ENCODE peak calls at places on chromosomes 3 and 15, in five cellular contexts. One of them, this sample, is unnamed.

GRCh38 chr15:42919308-42919707 is 1.3 kb downstream of the TTBK2 start:
- DNase-seq in neural crest cell: no peak
- DNase-seq in spleen: no peak
- DNase-seq in tibial nerve: no peak
- DNase-seq in progenitor cell of endocrine pancreas: no peak
- DNase-seq in this sample: no peak

GRCh38 chr15:47485419-47485818 is 231.9 kb upstream of the SEMA6D start:
- DNase-seq in tibial nerve: no peak
- DNase-seq in neural crest cell: no peak
- DNase-seq in progenitor cell of endocrine pancreas: no peak
- DNase-seq in spleen: no peak
- DNase-seq in this sample: no peak

GRCh38 chr3:175129126-175129525 is 270.0 kb downstream of the NAALADL2 start:
- DNase-seq in progenitor cell of endocrine pancreas: no peak
- DNase-seq in spleen: no peak
- DNase-seq in neural crest cell: no peak
- DNase-seq in tibial nerve: no peak
- DNase-seq in this sample: no peak

GRCh38 chr3:111923095-111923771 is 55.6 kb upstream of the ABHD10 start:
- DNase-seq in progenitor cell of endocrine pancreas: no peak
- DNase-seq in spleen: no peak
- DNase-seq in tibial nerve: no peak
- DNase-seq in neural crest cell: no peak
- DNase-seq in this sample: no peak

GRCh38 chr3:11749486-11749885 is 97.2 kb downstream of the TAMM41 start:
- DNase-seq in neural crest cell: no peak
- DNase-seq in progenitor cell of endocrine pancreas: no peak
- DNase-seq in spleen: no peak
- DNase-seq in tibial nerve: no peak
- DNase-seq in this sample: no peak

GRCh38 chr3:127670229-127670559 is 2.6 kb upstream of the ABTB1 start:
- DNase-seq in progenitor cell of endocrine pancreas: no peak
- DNase-seq in spleen: no peak
- DNase-seq in neural crest cell: no peak
- DNase-seq in tibial nerve: no peak
- DNase-seq in this sample: no peak

GRCh38 chr3:168248383-168249047 is 152.8 kb upstream of the GOLIM4 start:
- DNase-seq in tibial nerve: no peak
- DNase-seq in spleen: peak
- DNase-seq in progenitor cell of endocrine pancreas: peak
- DNase-seq in neural crest cell: peak
- DNase-seq in this sample: peak

GRCh38 chr15:89654311-89654761 is 931 bp downstream of the KIF7 start:
- DNase-seq in progenitor cell of endocrine pancreas: no peak
- DNase-seq in tibial nerve: no peak
- DNase-seq in spleen: no peak
- DNase-seq in neural crest cell: no peak
- DNase-seq in this sample: no peak

GRCh38 chr3:132984181-132984580 is 54.0 kb upstream of the TMEM108 start:
- DNase-seq in neural crest cell: no peak
- DNase-seq in tibial nerve: peak
- DNase-seq in spleen: no peak
- DNase-seq in progenitor cell of endocrine pancreas: no peak
- DNase-seq in this sample: no peak

GRCh38 chr15:70833897-70834765 is 19.8 kb downstream of the LARP6 start:
- DNase-seq in neural crest cell: no peak
- DNase-seq in tibial nerve: no peak
- DNase-seq in spleen: no peak
- DNase-seq in progenitor cell of endocrine pancreas: no peak
- DNase-seq in this sample: no peak

GRCh38 chr15:80570553-80570952 is 124.6 kb upstream of the ABHD17C start:
- DNase-seq in neural crest cell: no peak
- DNase-seq in tibial nerve: no peak
- DNase-seq in progenitor cell of endocrine pancreas: no peak
- DNase-seq in spleen: no peak
- DNase-seq in this sample: peak

GRCh38 chr3:127791221-127791913 is 30.9 kb downstream of the MGLL start:
- DNase-seq in progenitor cell of endocrine pancreas: no peak
- DNase-seq in spleen: peak
- DNase-seq in neural crest cell: no peak
- DNase-seq in tibial nerve: no peak
- DNase-seq in this sample: no peak

GRCh38 chr3:138675393-138675792 is 66.8 kb downstream of the FAIM start:
- DNase-seq in spleen: no peak
- DNase-seq in tibial nerve: no peak
- DNase-seq in progenitor cell of endocrine pancreas: no peak
- DNase-seq in neural crest cell: no peak
- DNase-seq in this sample: no peak

GRCh38 chr3:51353131-51353530 is 32.0 kb upstream of the MANF start:
- DNase-seq in progenitor cell of endocrine pancreas: no peak
- DNase-seq in tibial nerve: no peak
- DNase-seq in neural crest cell: no peak
- DNase-seq in spleen: no peak
- DNase-seq in this sample: no peak

GRCh38 chr15:63476229-63476632 is 28.2 kb upstream of the USP3 start:
- DNase-seq in progenitor cell of endocrine pancreas: no peak
- DNase-seq in neural crest cell: no peak
- DNase-seq in tibial nerve: no peak
- DNase-seq in spleen: no peak
- DNase-seq in this sample: no peak

GRCh38 chr15:91027677-91028076 is 5.3 kb upstream of the VPS33B start:
- DNase-seq in neural crest cell: no peak
- DNase-seq in tibial nerve: no peak
- DNase-seq in spleen: no peak
- DNase-seq in progenitor cell of endocrine pancreas: no peak
- DNase-seq in this sample: no peak

GRCh38 chr3:170467007-170467406 is 48.3 kb downstream of the CLDN11 start:
- DNase-seq in tibial nerve: peak
- DNase-seq in neural crest cell: no peak
- DNase-seq in progenitor cell of endocrine pancreas: no peak
- DNase-seq in spleen: no peak
- DNase-seq in this sample: no peak

GRCh38 chr3:37941608-37942540 is 48.7 kb upstream of the VILL start:
- DNase-seq in progenitor cell of endocrine pancreas: no peak
- DNase-seq in neural crest cell: no peak
- DNase-seq in tibial nerve: no peak
- DNase-seq in spleen: no peak
- DNase-seq in this sample: no peak

GRCh38 chr15:100193277-100193860 is 148.4 kb downstream of the ADAMTS17 start:
- DNase-seq in tibial nerve: no peak
- DNase-seq in progenitor cell of endocrine pancreas: no peak
- DNase-seq in spleen: peak
- DNase-seq in neural crest cell: no peak
- DNase-seq in this sample: no peak

GRCh38 chr15:92538115-92538514 is 117.5 kb downstream of the FAM174B start:
- DNase-seq in neural crest cell: no peak
- DNase-seq in progenitor cell of endocrine pancreas: no peak
- DNase-seq in spleen: no peak
- DNase-seq in tibial nerve: no peak
- DNase-seq in this sample: no peak

GRCh38 chr15:66725468-66725785 is 23.4 kb downstream of the SMAD6 start:
- DNase-seq in neural crest cell: no peak
- DNase-seq in spleen: no peak
- DNase-seq in tibial nerve: no peak
- DNase-seq in progenitor cell of endocrine pancreas: no peak
- DNase-seq in this sample: no peak

GRCh38 chr3:48565591-48566400 is 2.2 kb upstream of the UCN2 start:
- DNase-seq in tibial nerve: no peak
- DNase-seq in neural crest cell: no peak
- DNase-seq in progenitor cell of endocrine pancreas: no peak
- DNase-seq in spleen: no peak
- DNase-seq in this sample: peak

GRCh38 chr3:65473746-65474145 is 565.0 kb downstream of the MAGI1 start:
- DNase-seq in tibial nerve: no peak
- DNase-seq in progenitor cell of endocrine pancreas: no peak
- DNase-seq in spleen: no peak
- DNase-seq in neural crest cell: no peak
- DNase-seq in this sample: no peak

GRCh38 chr15:49187537-49188245 is 17.6 kb downstream of the GALK2 start:
- DNase-seq in tibial nerve: no peak
- DNase-seq in progenitor cell of endocrine pancreas: no peak
- DNase-seq in spleen: no peak
- DNase-seq in neural crest cell: no peak
- DNase-seq in this sample: no peak

GRCh38 chr3:43649365-43649968 is 27.7 kb upstream of the ANO10 start:
- DNase-seq in progenitor cell of endocrine pancreas: no peak
- DNase-seq in tibial nerve: no peak
- DNase-seq in spleen: no peak
- DNase-seq in neural crest cell: no peak
- DNase-seq in this sample: no peak

GRCh38 chr15:35871282-35871681 is 325.3 kb upstream of the DPH6 start:
- DNase-seq in tibial nerve: no peak
- DNase-seq in spleen: no peak
- DNase-seq in neural crest cell: no peak
- DNase-seq in progenitor cell of endocrine pancreas: no peak
- DNase-seq in this sample: no peak

GRCh38 chr3:84547971-84548970 is 410.5 kb upstream of the CADM2 start:
- DNase-seq in spleen: no peak
- DNase-seq in tibial nerve: no peak
- DNase-seq in neural crest cell: peak
- DNase-seq in progenitor cell of endocrine pancreas: peak
- DNase-seq in this sample: no peak

GRCh38 chr3:120622870-120623718 is 27.0 kb downstream of the NDUFB4 start:
- DNase-seq in spleen: no peak
- DNase-seq in progenitor cell of endocrine pancreas: no peak
- DNase-seq in neural crest cell: peak
- DNase-seq in tibial nerve: no peak
- DNase-seq in this sample: no peak

GRCh38 chr15:31255732-31256384 is 70.8 kb upstream of the KLF13 start:
- DNase-seq in spleen: peak
- DNase-seq in neural crest cell: no peak
- DNase-seq in progenitor cell of endocrine pancreas: no peak
- DNase-seq in tibial nerve: no peak
- DNase-seq in this sample: no peak

GRCh38 chr3:170330366-170330765 is 27.1 kb upstream of the SKIL start:
- DNase-seq in spleen: no peak
- DNase-seq in tibial nerve: no peak
- DNase-seq in neural crest cell: no peak
- DNase-seq in progenitor cell of endocrine pancreas: no peak
- DNase-seq in this sample: no peak

GRCh38 chr3:175983369-175983768 is 1124.2 kb downstream of the NAALADL2 start:
- DNase-seq in progenitor cell of endocrine pancreas: no peak
- DNase-seq in tibial nerve: no peak
- DNase-seq in spleen: no peak
- DNase-seq in neural crest cell: no peak
- DNase-seq in this sample: no peak

GRCh38 chr3:32335365-32336122 is 56.1 kb upstream of the CMTM7 start:
- DNase-seq in spleen: no peak
- DNase-seq in tibial nerve: no peak
- DNase-seq in progenitor cell of endocrine pancreas: no peak
- DNase-seq in neural crest cell: no peak
- DNase-seq in this sample: peak

GRCh38 chr3:20185364-20185732 is 658 bp downstream of the SGO1 start:
- DNase-seq in neural crest cell: no peak
- DNase-seq in spleen: no peak
- DNase-seq in tibial nerve: no peak
- DNase-seq in progenitor cell of endocrine pancreas: no peak
- DNase-seq in this sample: no peak

GRCh38 chr3:182484682-182485081 is 308.6 kb upstream of the ATP11B start:
- DNase-seq in progenitor cell of endocrine pancreas: no peak
- DNase-seq in tibial nerve: no peak
- DNase-seq in neural crest cell: no peak
- DNase-seq in spleen: no peak
- DNase-seq in this sample: no peak

GRCh38 chr3:111915905-111916304 is 56.8 kb downstream of the PHLDB2 start:
- DNase-seq in tibial nerve: no peak
- DNase-seq in spleen: no peak
- DNase-seq in progenitor cell of endocrine pancreas: no peak
- DNase-seq in neural crest cell: no peak
- DNase-seq in this sample: no peak

GRCh38 chr15:45795487-45796069 is 160.7 kb downstream of the SQOR start:
- DNase-seq in spleen: no peak
- DNase-seq in neural crest cell: peak
- DNase-seq in tibial nerve: no peak
- DNase-seq in progenitor cell of endocrine pancreas: peak
- DNase-seq in this sample: no peak

GRCh38 chr3:149378420-149379388 is 1.3 kb upstream of the TM4SF1 start:
- DNase-seq in spleen: no peak
- DNase-seq in neural crest cell: no peak
- DNase-seq in progenitor cell of endocrine pancreas: no peak
- DNase-seq in tibial nerve: no peak
- DNase-seq in this sample: no peak

GRCh38 chr15:41465822-41466421 is 27.8 kb upstream of the ITPKA start:
- DNase-seq in progenitor cell of endocrine pancreas: no peak
- DNase-seq in tibial nerve: no peak
- DNase-seq in spleen: no peak
- DNase-seq in neural crest cell: peak
- DNase-seq in this sample: no peak

This sample was measured in upper lobe of left lung.